ENCODE peak calls at places on chromosomes 7 and 10, in four cellular contexts. One of them, this sample, is unnamed.

GRCh38 chr7:106774768-106775551 is 90.1 kb upstream of the PIK3CG start:
- DNase-seq in globus pallidus: no peak
- DNase-seq in M059J: peak
- DNase-seq in tibial artery: peak
- DNase-seq in this sample: peak

GRCh38 chr7:116145245-116145852 is 65.0 kb upstream of the TES start:
- DNase-seq in globus pallidus: no peak
- DNase-seq in M059J: no peak
- DNase-seq in tibial artery: no peak
- DNase-seq in this sample: no peak

GRCh38 chr10:91519899-91520514 is 109.9 kb downstream of the HECTD2 start:
- DNase-seq in globus pallidus: no peak
- DNase-seq in M059J: no peak
- DNase-seq in tibial artery: no peak
- DNase-seq in this sample: no peak

GRCh38 chr10:126133906-126134703 is 237.7 kb downstream of the FANK1 start:
- DNase-seq in globus pallidus: no peak
- DNase-seq in M059J: peak
- DNase-seq in tibial artery: no peak
- DNase-seq in this sample: no peak

GRCh38 chr7:99137418-99138180 is 6.3 kb downstream of the SMURF1 start:
- DNase-seq in globus pallidus: no peak
- DNase-seq in M059J: no peak
- DNase-seq in tibial artery: no peak
- DNase-seq in this sample: peak

GRCh38 chr7:27162930-27163775 is 2.2 kb downstream of the HOXA9 start:
- DNase-seq in globus pallidus: no peak
- DNase-seq in M059J: peak
- DNase-seq in tibial artery: no peak
- DNase-seq in this sample: no peak

GRCh38 chr7:95974108-95974507 is 201.8 kb downstream of the DYNC1I1 start:
- DNase-seq in globus pallidus: no peak
- DNase-seq in M059J: no peak
- DNase-seq in tibial artery: no peak
- DNase-seq in this sample: no peak

GRCh38 chr7:50295133-50295532 is 9.4 kb upstream of the IKZF1 start:
- DNase-seq in globus pallidus: no peak
- DNase-seq in M059J: no peak
- DNase-seq in tibial artery: no peak
- DNase-seq in this sample: no peak

GRCh38 chr7:137591444-137591843 is 247.9 kb upstream of the PTN start:
- DNase-seq in globus pallidus: no peak
- DNase-seq in M059J: peak
- DNase-seq in tibial artery: no peak
- DNase-seq in this sample: peak

This sample was measured in G401.